ENCODE peak calls at places on chromosomes 3 and 15, in nine cellular contexts. One of them, this sample, is unnamed.

GRCh38 chr3:35664460-35664919 is 25.2 kb downstream of the ARPP21 start:
- DNase-seq in heart left ventricle: peak; percentile 79
- DNase-seq in fibroblast of lung: peak; percentile 45
- DNase-seq in left ventricle myocardium inferior: peak; percentile 64
- DNase-seq in adrenal gland: peak; percentile 20
- DNase-seq in PC-3: no peak
- DNase-seq in psoas muscle: peak; percentile 91
- DNase-seq in SK-N-SH: peak; percentile 32
- DNase-seq in esophagus squamous epithelium: no peak
- DNase-seq in this sample: peak; percentile 80

GRCh38 chr3:14503033-14503705 is 37.0 kb downstream of the GRIP2 start:
- DNase-seq in heart left ventricle: no peak
- DNase-seq in fibroblast of lung: no peak
- DNase-seq in left ventricle myocardium inferior: no peak
- DNase-seq in adrenal gland: no peak
- DNase-seq in PC-3: no peak
- DNase-seq in psoas muscle: no peak
- DNase-seq in SK-N-SH: no peak
- DNase-seq in esophagus squamous epithelium: no peak
- DNase-seq in this sample: no peak

GRCh38 chr15:67105065-67105951 is 39.9 kb downstream of the SMAD3 start:
- DNase-seq in heart left ventricle: peak; percentile 64
- DNase-seq in fibroblast of lung: peak; percentile 98
- DNase-seq in left ventricle myocardium inferior: no peak
- DNase-seq in adrenal gland: peak; percentile 89
- DNase-seq in PC-3: peak; percentile 96
- DNase-seq in psoas muscle: peak; percentile 71
- DNase-seq in SK-N-SH: no peak
- DNase-seq in esophagus squamous epithelium: no peak
- DNase-seq in this sample: no peak

GRCh38 chr3:142975316-142975995 is 12.0 kb upstream of the PAQR9 start:
- DNase-seq in heart left ventricle: no peak
- DNase-seq in fibroblast of lung: no peak
- DNase-seq in left ventricle myocardium inferior: no peak
- DNase-seq in adrenal gland: no peak
- DNase-seq in PC-3: peak; percentile 8
- DNase-seq in psoas muscle: no peak
- DNase-seq in SK-N-SH: no peak
- DNase-seq in esophagus squamous epithelium: no peak
- DNase-seq in this sample: no peak

GRCh38 chr3:65562444-65562843 is 476.3 kb downstream of the MAGI1 start:
- DNase-seq in heart left ventricle: no peak
- DNase-seq in fibroblast of lung: no peak
- DNase-seq in left ventricle myocardium inferior: no peak
- DNase-seq in adrenal gland: no peak
- DNase-seq in PC-3: no peak
- DNase-seq in psoas muscle: no peak
- DNase-seq in SK-N-SH: no peak
- DNase-seq in esophagus squamous epithelium: no peak
- DNase-seq in this sample: no peak

GRCh38 chr3:41162981-41163380 is 36.3 kb upstream of the CTNNB1 start:
- DNase-seq in heart left ventricle: no peak
- DNase-seq in fibroblast of lung: no peak
- DNase-seq in left ventricle myocardium inferior: no peak
- DNase-seq in adrenal gland: no peak
- DNase-seq in PC-3: no peak
- DNase-seq in psoas muscle: no peak
- DNase-seq in SK-N-SH: no peak
- DNase-seq in esophagus squamous epithelium: no peak
- DNase-seq in this sample: no peak

GRCh38 chr3:30075514-30075913 is 530.9 kb upstream of the TGFBR2 start:
- DNase-seq in heart left ventricle: no peak
- DNase-seq in fibroblast of lung: no peak
- DNase-seq in left ventricle myocardium inferior: no peak
- DNase-seq in adrenal gland: no peak
- DNase-seq in PC-3: peak; percentile 8
- DNase-seq in psoas muscle: no peak
- DNase-seq in SK-N-SH: no peak
- DNase-seq in esophagus squamous epithelium: no peak
- DNase-seq in this sample: no peak

GRCh38 chr15:57326196-57326595 is 50.1 kb upstream of the CGNL1 start:
- DNase-seq in heart left ventricle: no peak
- DNase-seq in fibroblast of lung: no peak
- DNase-seq in left ventricle myocardium inferior: no peak
- DNase-seq in adrenal gland: no peak
- DNase-seq in PC-3: no peak
- DNase-seq in psoas muscle: no peak
- DNase-seq in SK-N-SH: no peak
- DNase-seq in esophagus squamous epithelium: no peak
- DNase-seq in this sample: no peak

GRCh38 chr3:171428321-171428787 is 31.9 kb downstream of the TNIK start:
- DNase-seq in heart left ventricle: no peak
- DNase-seq in fibroblast of lung: no peak
- DNase-seq in left ventricle myocardium inferior: no peak
- DNase-seq in adrenal gland: no peak
- DNase-seq in PC-3: no peak
- DNase-seq in psoas muscle: no peak
- DNase-seq in SK-N-SH: no peak
- DNase-seq in esophagus squamous epithelium: no peak
- DNase-seq in this sample: no peak
- H3K27ac ChIP-seq in heart left ventricle: no peak overlapping the region
- H3K27ac ChIP-seq in fibroblast of lung: no peak overlapping the region
- H3K27ac ChIP-seq in left ventricle myocardium inferior: no peak overlapping the region
- H3K27ac ChIP-seq in adrenal gland: no peak overlapping the region
- H3K27ac ChIP-seq in PC-3: no peak overlapping the region
- H3K27ac ChIP-seq in psoas muscle: no peak overlapping the region
- H3K27ac ChIP-seq in SK-N-SH: no peak overlapping the region
- H3K27ac ChIP-seq in esophagus squamous epithelium: no peak overlapping the region
- H3K27ac ChIP-seq in this sample: no peak overlapping the region

DNA sequence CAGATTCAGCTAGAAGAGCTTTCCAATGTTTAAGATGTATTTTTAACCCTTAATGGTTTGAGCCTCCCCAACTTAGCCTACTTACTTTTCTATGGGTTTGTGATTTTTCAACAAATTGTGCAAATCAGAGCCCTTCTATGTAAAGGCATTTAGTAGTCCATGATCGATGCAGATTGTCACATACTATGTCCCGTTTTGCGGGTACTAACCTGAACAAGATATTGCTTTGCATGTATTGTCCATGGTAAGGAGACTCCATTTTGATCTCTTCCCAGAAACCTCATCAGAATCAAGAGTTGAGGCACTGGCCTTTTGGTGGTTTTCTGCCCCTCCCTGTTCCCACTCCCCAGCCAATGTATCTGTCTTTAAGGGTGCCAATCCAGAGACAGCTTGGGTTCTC is 60.8 kb downstream of the ETV5 start:
- DNase-seq in heart left ventricle: no peak
- DNase-seq in fibroblast of lung: no peak
- DNase-seq in left ventricle myocardium inferior: no peak
- DNase-seq in adrenal gland: no peak
- DNase-seq in PC-3: no peak
- DNase-seq in psoas muscle: no peak
- DNase-seq in SK-N-SH: no peak
- DNase-seq in esophagus squamous epithelium: no peak
- DNase-seq in this sample: no peak
- H3K36me3 ChIP-seq in heart left ventricle: peaks cover 25% of the 10 kb centered on the region
- H3K36me3 ChIP-seq in fibroblast of lung: peaks cover 4% of the 10 kb centered on the region
- H3K36me3 ChIP-seq in left ventricle myocardium inferior: peaks cover 57% of the 10 kb centered on the region
- H3K36me3 ChIP-seq in adrenal gland: no peaks in the 10 kb centered on the region
- H3K36me3 ChIP-seq in PC-3: peaks cover 32% of the 10 kb centered on the region
- H3K36me3 ChIP-seq in psoas muscle: peaks cover 44% of the 10 kb centered on the region
- H3K36me3 ChIP-seq in SK-N-SH: peaks cover 77% of the 10 kb centered on the region
- H3K36me3 ChIP-seq in esophagus squamous epithelium: no peaks in the 10 kb centered on the region
- H3K36me3 ChIP-seq in this sample: no peaks in the 10 kb centered on the region

GRCh38 chr3:49868951-49869454 is 703 bp downstream of the CAMKV start:
- DNase-seq in heart left ventricle: no peak
- DNase-seq in fibroblast of lung: no peak
- DNase-seq in left ventricle myocardium inferior: no peak
- DNase-seq in adrenal gland: no peak
- DNase-seq in PC-3: no peak
- DNase-seq in psoas muscle: no peak
- DNase-seq in SK-N-SH: peak; percentile 82
- DNase-seq in esophagus squamous epithelium: no peak
- DNase-seq in this sample: peak; percentile 24
- H3K4me3 ChIP-seq in heart left ventricle: peak overlapping the region; percentile 49
- H3K4me3 ChIP-seq in fibroblast of lung: no peak overlapping the region
- H3K4me3 ChIP-seq in left ventricle myocardium inferior: peak overlapping the region; percentile 58
- H3K4me3 ChIP-seq in adrenal gland: no peak overlapping the region
- H3K4me3 ChIP-seq in PC-3: no peak overlapping the region
- H3K4me3 ChIP-seq in psoas muscle: peak overlapping the region; percentile 55
- H3K4me3 ChIP-seq in SK-N-SH: peak overlapping the region; percentile 53
- H3K4me3 ChIP-seq in esophagus squamous epithelium: peak overlapping the region; percentile 42
- H3K4me3 ChIP-seq in this sample: peak overlapping the region; percentile 67

DNA sequence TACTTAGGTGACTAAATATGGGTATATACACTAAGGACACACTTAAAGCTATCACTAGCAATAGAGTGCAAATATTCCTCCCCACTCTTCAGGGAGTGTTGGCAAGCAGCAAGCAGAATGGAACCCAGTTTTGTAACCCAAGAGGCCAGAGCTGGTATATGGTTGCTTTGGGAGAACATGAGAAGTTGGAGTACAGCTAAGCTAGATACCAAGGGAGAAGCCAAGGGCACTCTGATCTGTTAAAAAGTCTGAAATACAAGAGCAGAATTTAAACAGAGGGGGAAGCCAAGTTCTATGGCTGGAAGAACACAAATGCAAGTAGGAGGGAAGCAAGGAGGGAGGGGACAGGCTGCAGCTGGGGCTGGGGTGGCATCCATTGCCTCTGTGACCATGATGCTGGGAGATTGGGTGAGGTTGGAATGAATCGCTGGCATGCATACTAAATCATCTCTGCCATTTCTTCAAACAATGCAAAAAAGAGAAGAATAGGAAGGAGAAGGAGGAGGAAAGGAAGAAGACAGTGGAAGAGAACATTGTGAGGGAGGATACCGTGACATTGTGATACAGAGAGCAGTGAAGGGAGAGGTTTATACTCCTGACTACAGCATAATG is 8.8 kb upstream of the ANXA2 start:
- DNase-seq in heart left ventricle: no peak
- DNase-seq in fibroblast of lung: no peak
- DNase-seq in left ventricle myocardium inferior: no peak
- DNase-seq in adrenal gland: no peak
- DNase-seq in PC-3: no peak
- DNase-seq in psoas muscle: no peak
- DNase-seq in SK-N-SH: no peak
- DNase-seq in esophagus squamous epithelium: no peak
- DNase-seq in this sample: no peak
- H3K27ac ChIP-seq in heart left ventricle: no peak overlapping the region
- H3K27ac ChIP-seq in fibroblast of lung: peak overlapping the region; percentile 57
- H3K27ac ChIP-seq in left ventricle myocardium inferior: no peak overlapping the region
- H3K27ac ChIP-seq in adrenal gland: no peak overlapping the region
- H3K27ac ChIP-seq in PC-3: peak overlapping the region; percentile 97
- H3K27ac ChIP-seq in psoas muscle: peak overlapping the region; percentile 75
- H3K27ac ChIP-seq in SK-N-SH: peak overlapping the region; percentile 80
- H3K27ac ChIP-seq in esophagus squamous epithelium: no peak overlapping the region
- H3K27ac ChIP-seq in this sample: no peak overlapping the region